ENCODE peak calls at places on chromosomes 7 and 10, in four cellular contexts. One of them, this sample, is unnamed. For H3K27me3, the result is how much of the 10 kb centered on the place peaks cover.

GRCh38 chr10:4514445-4515108 is 311.4 kb upstream of the AKR1E2 start:
- DNase-seq in CD8-positive, alpha-beta T cell: no peak
- DNase-seq in bronchial epithelial cell: no peak
- DNase-seq in tibial nerve: peak
- DNase-seq in this sample: no peak

GRCh38 chr7:86645676-86646276 is 2.1 kb downstream of the GRM3 start:
- DNase-seq in CD8-positive, alpha-beta T cell: no peak
- DNase-seq in tibial nerve: no peak
- DNase-seq in bronchial epithelial cell: no peak
- DNase-seq in this sample: no peak

GRCh38 chr10:90269699-90270098 is 568.3 kb downstream of the KIF20B start:
- DNase-seq in bronchial epithelial cell: no peak
- DNase-seq in CD8-positive, alpha-beta T cell: no peak
- DNase-seq in tibial nerve: no peak
- DNase-seq in this sample: no peak

GRCh38 chr10:58807631-58808024 is 295.0 kb downstream of the BICC1 start:
- DNase-seq in CD8-positive, alpha-beta T cell: no peak
- DNase-seq in tibial nerve: no peak
- DNase-seq in bronchial epithelial cell: peak
- DNase-seq in this sample: no peak

GRCh38 chr7:64544010-64544409 is 18.9 kb downstream of the ZNF680 start:
- DNase-seq in bronchial epithelial cell: no peak
- DNase-seq in tibial nerve: no peak
- DNase-seq in CD8-positive, alpha-beta T cell: no peak
- DNase-seq in this sample: no peak

GRCh38 chr10:38054361-38054797 is 39.8 kb upstream of the ZNF37A start:
- DNase-seq in tibial nerve: no peak
- DNase-seq in bronchial epithelial cell: peak
- DNase-seq in CD8-positive, alpha-beta T cell: no peak
- DNase-seq in this sample: no peak

GRCh38 chr10:78405231-78405630 is 371.6 kb downstream of the RPS24 start:
- DNase-seq in CD8-positive, alpha-beta T cell: no peak
- DNase-seq in tibial nerve: no peak
- DNase-seq in bronchial epithelial cell: no peak
- DNase-seq in this sample: no peak

GRCh38 chr10:110273474-110273873 is 31.2 kb downstream of the SMNDC1 start:
- DNase-seq in bronchial epithelial cell: peak
- DNase-seq in CD8-positive, alpha-beta T cell: peak
- DNase-seq in tibial nerve: peak
- DNase-seq in this sample: peak

GRCh38 chr7:7653568-7654187 is 13.1 kb downstream of the UMAD1 start:
- DNase-seq in CD8-positive, alpha-beta T cell: no peak
- DNase-seq in tibial nerve: no peak
- DNase-seq in bronchial epithelial cell: peak
- DNase-seq in this sample: no peak

GRCh38 chr7:50204576-50204975 is 99.9 kb upstream of the IKZF1 start:
- DNase-seq in tibial nerve: no peak
- DNase-seq in CD8-positive, alpha-beta T cell: peak
- DNase-seq in bronchial epithelial cell: no peak
- DNase-seq in this sample: no peak

GRCh38 chr10:82934429-82934828 is 1059.4 kb downstream of the NRG3 start:
- DNase-seq in bronchial epithelial cell: no peak
- DNase-seq in tibial nerve: no peak
- DNase-seq in CD8-positive, alpha-beta T cell: no peak
- DNase-seq in this sample: no peak

GRCh38 chr10:49616421-49617230 is 2.8 kb downstream of the CHAT start:
- DNase-seq in tibial nerve: no peak
- DNase-seq in CD8-positive, alpha-beta T cell: no peak
- DNase-seq in bronchial epithelial cell: no peak
- DNase-seq in this sample: no peak

GRCh38 chr10:102678842-102679289 is 34.6 kb downstream of the TRIM8 start:
- DNase-seq in tibial nerve: peak
- DNase-seq in CD8-positive, alpha-beta T cell: no peak
- DNase-seq in bronchial epithelial cell: peak
- DNase-seq in this sample: no peak

GRCh38 chr7:99010281-99010680 is 131.9 kb downstream of the TRRAP start:
- DNase-seq in bronchial epithelial cell: no peak
- DNase-seq in CD8-positive, alpha-beta T cell: no peak
- DNase-seq in tibial nerve: no peak
- DNase-seq in this sample: no peak

GRCh38 chr10:107589081-107589480 is 424.6 kb upstream of the SORCS1 start:
- DNase-seq in CD8-positive, alpha-beta T cell: no peak
- DNase-seq in tibial nerve: no peak
- DNase-seq in bronchial epithelial cell: peak
- DNase-seq in this sample: no peak

GRCh38 chr7:92319243-92319642 is 73.5 kb downstream of the ANKIB1 start:
- DNase-seq in bronchial epithelial cell: no peak
- DNase-seq in CD8-positive, alpha-beta T cell: no peak
- DNase-seq in tibial nerve: no peak
- DNase-seq in this sample: no peak

GRCh38 chr10:4698075-4698474 is 127.9 kb upstream of the AKR1E2 start:
- DNase-seq in CD8-positive, alpha-beta T cell: no peak
- DNase-seq in tibial nerve: no peak
- DNase-seq in bronchial epithelial cell: no peak
- DNase-seq in this sample: no peak

GRCh38 chr10:7045891-7046599 is 364.8 kb downstream of the SFMBT2 start:
- DNase-seq in bronchial epithelial cell: no peak
- DNase-seq in CD8-positive, alpha-beta T cell: peak
- DNase-seq in tibial nerve: no peak
- DNase-seq in this sample: no peak

GRCh38 chr10:62020362-62020730 is 118.8 kb downstream of the ARID5B start:
- DNase-seq in tibial nerve: no peak
- DNase-seq in bronchial epithelial cell: no peak
- DNase-seq in CD8-positive, alpha-beta T cell: no peak
- DNase-seq in this sample: no peak

GRCh38 chr7:41885078-41885477 is 182.2 kb upstream of the INHBA start:
- DNase-seq in bronchial epithelial cell: peak
- DNase-seq in tibial nerve: no peak
- DNase-seq in CD8-positive, alpha-beta T cell: no peak
- DNase-seq in this sample: no peak

GRCh38 chr10:96468845-96469244 is 44.9 kb downstream of the TLL2 start:
- DNase-seq in tibial nerve: no peak
- DNase-seq in CD8-positive, alpha-beta T cell: no peak
- DNase-seq in bronchial epithelial cell: no peak
- DNase-seq in this sample: no peak
- H3K27me3 ChIP-seq in tibial nerve: under half
- H3K27me3 ChIP-seq in CD8-positive, alpha-beta T cell: under half
- H3K27me3 ChIP-seq in bronchial epithelial cell: under half
- H3K27me3 ChIP-seq in this sample: under half

GRCh38 chr7:121024568-121025055 is 36.1 kb downstream of the CPED1 start:
- DNase-seq in tibial nerve: no peak
- DNase-seq in bronchial epithelial cell: no peak
- DNase-seq in CD8-positive, alpha-beta T cell: no peak
- DNase-seq in this sample: no peak

GRCh38 chr7:121026159-121026558 is 37.6 kb downstream of the CPED1 start:
- DNase-seq in bronchial epithelial cell: no peak
- DNase-seq in tibial nerve: no peak
- DNase-seq in CD8-positive, alpha-beta T cell: no peak
- DNase-seq in this sample: no peak

GRCh38 chr7:121021266-121021969 is 32.9 kb downstream of the CPED1 start:
- DNase-seq in CD8-positive, alpha-beta T cell: no peak
- DNase-seq in tibial nerve: no peak
- DNase-seq in bronchial epithelial cell: no peak
- DNase-seq in this sample: no peak

GRCh38 chr7:121023189-121023588 is 34.7 kb downstream of the CPED1 start:
- DNase-seq in tibial nerve: no peak
- DNase-seq in CD8-positive, alpha-beta T cell: no peak
- DNase-seq in bronchial epithelial cell: no peak
- DNase-seq in this sample: no peak

GRCh38 chr7:121023683-121024507 is 35.4 kb downstream of the CPED1 start:
- DNase-seq in CD8-positive, alpha-beta T cell: no peak
- DNase-seq in bronchial epithelial cell: no peak
- DNase-seq in tibial nerve: no peak
- DNase-seq in this sample: no peak
- H3K4me3 ChIP-seq in CD8-positive, alpha-beta T cell: no peak
- H3K4me3 ChIP-seq in bronchial epithelial cell: no peak
- H3K4me3 ChIP-seq in tibial nerve: no peak
- H3K4me3 ChIP-seq in this sample: no peak

GRCh38 chr7:158394936-158395335 is 192.7 kb downstream of the PTPRN2 start:
- DNase-seq in tibial nerve: no peak
- DNase-seq in bronchial epithelial cell: no peak
- DNase-seq in CD8-positive, alpha-beta T cell: no peak
- DNase-seq in this sample: no peak
- TF ChIP-seq CTCF in tibial nerve: peak
- TF ChIP-seq CTCF in bronchial epithelial cell: peak
- TF ChIP-seq CTCF in CD8-positive, alpha-beta T cell: peak
- TF ChIP-seq CTCF in this sample: peak

GRCh38 chr7:1595027-1595426 is 25.2 kb upstream of the PSMG3 start:
- DNase-seq in tibial nerve: no peak
- DNase-seq in CD8-positive, alpha-beta T cell: no peak
- DNase-seq in bronchial epithelial cell: no peak
- DNase-seq in this sample: no peak
- H3K27me3 ChIP-seq in tibial nerve: half or more
- H3K27me3 ChIP-seq in CD8-positive, alpha-beta T cell: under half
- H3K27me3 ChIP-seq in bronchial epithelial cell: under half
- H3K27me3 ChIP-seq in this sample: under half

GRCh38 chr7:150945853-150946825 is 32.0 kb downstream of the KCNH2 start:
- DNase-seq in CD8-positive, alpha-beta T cell: no peak
- DNase-seq in bronchial epithelial cell: peak
- DNase-seq in tibial nerve: peak
- DNase-seq in this sample: no peak

GRCh38 chr7:150948791-150949251 is 29.3 kb downstream of the KCNH2 start:
- DNase-seq in tibial nerve: no peak
- DNase-seq in CD8-positive, alpha-beta T cell: no peak
- DNase-seq in bronchial epithelial cell: no peak
- DNase-seq in this sample: no peak

GRCh38 chr7:150949564-150949963 is 28.6 kb downstream of the KCNH2 start:
- DNase-seq in CD8-positive, alpha-beta T cell: no peak
- DNase-seq in tibial nerve: no peak
- DNase-seq in bronchial epithelial cell: no peak
- DNase-seq in this sample: no peak

GRCh38 chr7:150946826-150947750 is 31.0 kb downstream of the KCNH2 start:
- DNase-seq in bronchial epithelial cell: no peak
- DNase-seq in tibial nerve: no peak
- DNase-seq in CD8-positive, alpha-beta T cell: no peak
- DNase-seq in this sample: no peak

DNA sequence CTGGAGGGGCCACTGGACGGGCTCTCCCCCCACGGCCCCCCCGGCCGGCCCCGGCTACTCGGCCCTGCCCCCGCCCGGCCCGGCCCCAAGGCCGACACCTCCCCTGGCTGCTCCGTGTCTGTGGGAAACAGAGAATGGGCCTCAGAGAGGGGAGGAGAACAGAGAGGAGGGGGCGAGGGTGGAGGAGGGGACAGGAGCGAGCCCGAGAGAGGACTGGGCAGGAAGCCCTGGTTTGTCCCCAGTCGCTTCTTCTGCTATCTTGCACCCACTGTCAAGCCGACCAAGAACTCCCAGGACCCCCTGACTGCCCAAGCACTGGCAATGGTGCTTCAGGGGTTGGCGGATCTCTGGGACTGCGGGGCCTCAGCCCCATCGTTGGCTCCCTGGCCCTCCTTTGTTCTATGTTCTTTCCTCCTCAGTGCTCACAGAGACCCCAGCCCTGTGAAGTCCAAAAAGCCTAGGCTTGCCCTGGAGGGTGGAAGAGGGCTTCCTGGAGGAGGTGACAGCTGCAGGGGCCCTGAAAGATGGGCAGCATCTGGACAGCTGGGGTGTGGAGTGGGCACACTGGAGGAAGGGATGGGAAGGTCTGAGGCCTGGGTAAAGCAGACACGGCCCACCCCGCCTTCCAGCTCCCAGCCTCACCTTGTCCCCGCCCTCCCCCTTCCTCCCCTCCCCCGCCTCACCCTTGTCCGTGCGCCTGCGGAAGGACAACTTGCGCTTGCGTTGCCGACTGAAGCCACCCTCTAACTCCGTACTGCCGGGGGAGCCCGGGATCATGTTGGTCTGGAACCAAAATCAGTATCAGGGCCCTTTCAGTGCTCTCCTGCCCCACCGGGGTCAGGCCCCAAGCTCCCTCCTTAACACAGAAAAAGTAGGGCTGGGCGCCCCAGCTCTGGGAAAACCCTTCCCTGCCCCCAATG is 30.1 kb downstream of the KCNH2 start:
- DNase-seq in CD8-positive, alpha-beta T cell: no peak
- DNase-seq in bronchial epithelial cell: no peak
- DNase-seq in tibial nerve: no peak
- DNase-seq in this sample: no peak
- H3K4me3 ChIP-seq in CD8-positive, alpha-beta T cell: no peak
- H3K4me3 ChIP-seq in bronchial epithelial cell: no peak
- H3K4me3 ChIP-seq in tibial nerve: no peak
- H3K4me3 ChIP-seq in this sample: no peak

DNA sequence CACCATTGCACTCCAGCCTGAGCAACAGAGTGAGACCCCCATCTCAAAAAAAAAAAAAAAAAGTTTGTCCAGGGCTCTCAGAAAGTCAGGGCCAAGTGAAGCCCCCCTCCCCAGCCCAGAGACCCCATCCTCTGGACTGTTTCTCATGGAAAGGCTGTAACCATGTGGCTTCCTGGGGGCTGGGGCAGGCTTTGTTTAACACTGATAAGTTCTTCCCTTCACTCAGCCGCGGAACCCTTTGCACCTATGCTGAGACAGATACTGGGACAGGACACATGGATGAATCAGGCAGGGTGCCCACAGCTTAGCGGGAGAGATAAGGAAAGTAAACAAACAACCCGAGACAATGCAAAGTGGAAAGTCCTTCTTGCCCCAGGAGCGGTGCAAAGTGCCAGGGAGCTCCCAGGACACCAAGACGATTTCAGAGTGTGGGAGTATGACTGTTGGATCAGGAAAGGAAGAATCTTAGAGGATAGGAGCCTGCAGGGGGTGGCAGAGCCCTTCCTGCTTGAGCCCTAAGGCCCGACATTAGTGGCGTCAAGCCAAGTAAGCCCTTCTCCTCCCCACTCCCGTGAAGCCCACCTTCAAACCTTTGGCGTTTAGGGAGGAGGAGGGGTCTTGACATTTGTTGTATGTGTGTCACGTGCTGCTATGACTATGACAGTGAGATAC is 11.6 kb downstream of the MLXIPL start:
- DNase-seq in CD8-positive, alpha-beta T cell: no peak
- DNase-seq in tibial nerve: no peak
- DNase-seq in bronchial epithelial cell: peak
- DNase-seq in this sample: no peak
- TF ChIP-seq CTCF in CD8-positive, alpha-beta T cell: no peak
- TF ChIP-seq CTCF in tibial nerve: no peak
- TF ChIP-seq CTCF in bronchial epithelial cell: no peak
- TF ChIP-seq CTCF in this sample: no peak

This sample was measured in kidney epithelial cell.